ENCODE peak calls at places on chromosomes 5 and 9, in seven cellular contexts. One of them, this sample, is unnamed.

GRCh38 chr5:166428264-166428663 is 1863.2 kb upstream of the WWC1 start:
- DNase-seq in epithelial cell of esophagus: no peak
- DNase-seq in GM12865: no peak
- DNase-seq in tibial nerve: no peak
- DNase-seq in upper lobe of right lung: no peak
- DNase-seq in ovary: no peak
- DNase-seq in cardiac muscle cell: no peak
- DNase-seq in this sample: no peak

GRCh38 chr5:141487131-141487530 is 1.8 kb upstream of the PCDHGC5 start:
- DNase-seq in upper lobe of right lung: no peak
- DNase-seq in ovary: no peak
- DNase-seq in tibial nerve: no peak
- DNase-seq in epithelial cell of esophagus: no peak
- DNase-seq in cardiac muscle cell: no peak
- DNase-seq in GM12865: no peak
- DNase-seq in this sample: no peak

GRCh38 chr9:36191290-36191645 is 547 bp downstream of the CLTA start:
- DNase-seq in GM12865: peak; percentile 60
- DNase-seq in cardiac muscle cell: peak; percentile 41
- DNase-seq in tibial nerve: no peak
- DNase-seq in upper lobe of right lung: peak; percentile 74
- DNase-seq in ovary: no peak
- DNase-seq in epithelial cell of esophagus: peak; percentile 44
- DNase-seq in this sample: no peak

GRCh38 chr9:131545003-131545785 is at the start of gene PRRT1B:
- DNase-seq in GM12865: no peak
- DNase-seq in cardiac muscle cell: no peak
- DNase-seq in upper lobe of right lung: peak; percentile 94
- DNase-seq in tibial nerve: no peak
- DNase-seq in ovary: no peak
- DNase-seq in epithelial cell of esophagus: no peak
- DNase-seq in this sample: no peak

GRCh38 chr9:82540175-82540574 is 522.8 kb downstream of the RASEF start:
- DNase-seq in ovary: no peak
- DNase-seq in tibial nerve: no peak
- DNase-seq in upper lobe of right lung: peak; percentile 73
- DNase-seq in epithelial cell of esophagus: peak; percentile 96
- DNase-seq in cardiac muscle cell: no peak
- DNase-seq in GM12865: no peak
- DNase-seq in this sample: no peak

GRCh38 chr9:15298362-15298761 is 8.7 kb downstream of the TTC39B start:
- DNase-seq in tibial nerve: no peak
- DNase-seq in epithelial cell of esophagus: no peak
- DNase-seq in cardiac muscle cell: no peak
- DNase-seq in ovary: no peak
- DNase-seq in upper lobe of right lung: no peak
- DNase-seq in GM12865: no peak
- DNase-seq in this sample: no peak

GRCh38 chr5:40798856-40799210 is 659 bp upstream of the PRKAA1 start:
- DNase-seq in upper lobe of right lung: no peak
- DNase-seq in epithelial cell of esophagus: no peak
- DNase-seq in tibial nerve: no peak
- DNase-seq in ovary: no peak
- DNase-seq in cardiac muscle cell: no peak
- DNase-seq in GM12865: no peak
- DNase-seq in this sample: no peak

GRCh38 chr9:127762111-127762676 is 16.3 kb downstream of the SH2D3C start:
- DNase-seq in tibial nerve: no peak
- DNase-seq in upper lobe of right lung: peak; percentile 73
- DNase-seq in epithelial cell of esophagus: no peak
- DNase-seq in ovary: no peak
- DNase-seq in GM12865: no peak
- DNase-seq in cardiac muscle cell: no peak
- DNase-seq in this sample: no peak

GRCh38 chr9:95189230-95190098 is 128.0 kb downstream of the FANCC start:
- DNase-seq in cardiac muscle cell: peak; percentile 86
- DNase-seq in GM12865: no peak
- DNase-seq in epithelial cell of esophagus: no peak
- DNase-seq in tibial nerve: no peak
- DNase-seq in upper lobe of right lung: no peak
- DNase-seq in ovary: peak; percentile 55
- DNase-seq in this sample: no peak

GRCh38 chr5:39547548-39548154 is 122.9 kb upstream of the DAB2 start:
- DNase-seq in tibial nerve: no peak
- DNase-seq in upper lobe of right lung: no peak
- DNase-seq in ovary: no peak
- DNase-seq in GM12865: peak; percentile 21
- DNase-seq in cardiac muscle cell: peak; percentile 89
- DNase-seq in epithelial cell of esophagus: peak; percentile 59
- DNase-seq in this sample: no peak

GRCh38 chr5:83559141-83559785 is 87.7 kb downstream of the VCAN start:
- DNase-seq in upper lobe of right lung: no peak
- DNase-seq in ovary: no peak
- DNase-seq in GM12865: no peak
- DNase-seq in tibial nerve: no peak
- DNase-seq in cardiac muscle cell: no peak
- DNase-seq in epithelial cell of esophagus: no peak
- DNase-seq in this sample: no peak

GRCh38 chr9:129626079-129626943 is at the start of gene NTMT1:
- DNase-seq in GM12865: peak; percentile 91
- DNase-seq in cardiac muscle cell: peak; percentile 87
- DNase-seq in upper lobe of right lung: peak; percentile 94
- DNase-seq in epithelial cell of esophagus: peak; percentile 83
- DNase-seq in ovary: peak; percentile 94
- DNase-seq in tibial nerve: peak; percentile 87
- DNase-seq in this sample: peak; percentile 91

GRCh38 chr9:132806723-132807421 is 71.2 kb downstream of the AK8 start:
- DNase-seq in cardiac muscle cell: no peak
- DNase-seq in upper lobe of right lung: no peak
- DNase-seq in GM12865: no peak
- DNase-seq in tibial nerve: no peak
- DNase-seq in epithelial cell of esophagus: peak; percentile 41
- DNase-seq in ovary: no peak
- DNase-seq in this sample: no peak

GRCh38 chr5:153350192-153350883 is 140.1 kb upstream of the GRIA1 start:
- DNase-seq in ovary: no peak
- DNase-seq in epithelial cell of esophagus: peak; percentile 9
- DNase-seq in cardiac muscle cell: no peak
- DNase-seq in tibial nerve: no peak
- DNase-seq in GM12865: no peak
- DNase-seq in upper lobe of right lung: no peak
- DNase-seq in this sample: no peak

GRCh38 chr5:148090780-148091221 is 27.0 kb downstream of the SPINK5 start:
- DNase-seq in cardiac muscle cell: peak; percentile 2
- DNase-seq in epithelial cell of esophagus: peak; percentile 75
- DNase-seq in tibial nerve: no peak
- DNase-seq in ovary: no peak
- DNase-seq in GM12865: peak; percentile 49
- DNase-seq in upper lobe of right lung: no peak
- DNase-seq in this sample: no peak

GRCh38 chr5:178422400-178422775 is 167.8 kb downstream of the COL23A1 start:
- DNase-seq in upper lobe of right lung: no peak
- DNase-seq in GM12865: no peak
- DNase-seq in tibial nerve: no peak
- DNase-seq in ovary: no peak
- DNase-seq in cardiac muscle cell: no peak
- DNase-seq in epithelial cell of esophagus: no peak
- DNase-seq in this sample: no peak

GRCh38 chr5:54171645-54172384 is 138.6 kb downstream of the ARL15 start:
- DNase-seq in GM12865: no peak
- DNase-seq in cardiac muscle cell: peak; percentile 54
- DNase-seq in tibial nerve: no peak
- DNase-seq in upper lobe of right lung: no peak
- DNase-seq in ovary: no peak
- DNase-seq in epithelial cell of esophagus: peak; percentile 68
- DNase-seq in this sample: no peak

GRCh38 chr9:78029601-78030552 is 1.7 kb downstream of the GNAQ start:
- DNase-seq in GM12865: no peak
- DNase-seq in tibial nerve: no peak
- DNase-seq in upper lobe of right lung: no peak
- DNase-seq in ovary: no peak
- DNase-seq in cardiac muscle cell: peak; percentile 50
- DNase-seq in epithelial cell of esophagus: peak; percentile 30
- DNase-seq in this sample: no peak

GRCh38 chr5:96432245-96433065 is 593 bp downstream of the PCSK1 start:
- DNase-seq in GM12865: peak; percentile 16
- DNase-seq in upper lobe of right lung: no peak
- DNase-seq in tibial nerve: no peak
- DNase-seq in ovary: peak; percentile 37
- DNase-seq in cardiac muscle cell: peak; percentile 20
- DNase-seq in epithelial cell of esophagus: no peak
- DNase-seq in this sample: no peak

GRCh38 chr5:131533844-131534243 is 101.2 kb downstream of the RAPGEF6 start:
- DNase-seq in ovary: no peak
- DNase-seq in epithelial cell of esophagus: no peak
- DNase-seq in GM12865: no peak
- DNase-seq in cardiac muscle cell: no peak
- DNase-seq in upper lobe of right lung: no peak
- DNase-seq in tibial nerve: no peak
- DNase-seq in this sample: no peak
- TF ChIP-seq CTCF in ovary: no peak
- TF ChIP-seq CTCF in epithelial cell of esophagus: peak; percentile 9
- TF ChIP-seq CTCF in GM12865: no peak
- TF ChIP-seq CTCF in cardiac muscle cell: peak; percentile 9
- TF ChIP-seq CTCF in upper lobe of right lung: peak; percentile 22
- TF ChIP-seq CTCF in tibial nerve: no peak
- TF ChIP-seq CTCF in this sample: no peak

DNA sequence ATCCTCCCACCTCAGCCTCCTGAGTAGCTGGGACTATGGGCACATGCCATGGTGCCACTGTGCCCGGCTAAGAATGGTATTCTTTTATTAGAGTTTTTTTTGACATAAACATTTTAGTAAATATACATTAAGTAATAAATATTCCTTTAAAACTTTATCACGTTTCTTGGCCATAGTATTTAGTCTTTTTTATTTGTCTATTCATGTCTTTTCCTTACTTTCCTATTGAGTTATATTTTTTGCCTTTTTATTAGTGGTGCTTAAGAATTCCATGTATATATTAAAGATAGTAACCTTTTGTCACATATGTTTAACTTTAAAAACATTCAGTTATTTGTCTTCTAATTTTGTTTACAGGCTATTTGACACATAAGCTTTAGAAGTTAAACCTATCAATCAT is 73.4 kb downstream of the MARCHF3 start:
- DNase-seq in upper lobe of right lung: no peak
- DNase-seq in tibial nerve: no peak
- DNase-seq in ovary: no peak
- DNase-seq in cardiac muscle cell: no peak
- DNase-seq in GM12865: no peak
- DNase-seq in epithelial cell of esophagus: no peak
- DNase-seq in this sample: no peak
- H3K4me3 ChIP-seq in upper lobe of right lung: no peak overlapping the region
- H3K4me3 ChIP-seq in tibial nerve: no peak overlapping the region
- H3K4me3 ChIP-seq in ovary: no peak overlapping the region
- H3K4me3 ChIP-seq in cardiac muscle cell: no peak overlapping the region
- H3K4me3 ChIP-seq in GM12865: no peak overlapping the region
- H3K4me3 ChIP-seq in epithelial cell of esophagus: no peak overlapping the region
- H3K4me3 ChIP-seq in this sample: no peak overlapping the region

GRCh38 chr5:146890733-146891440 is 12.3 kb upstream of the PPP2R2B start:
- DNase-seq in epithelial cell of esophagus: peak; percentile 35
- DNase-seq in GM12865: no peak
- DNase-seq in cardiac muscle cell: peak; percentile 13
- DNase-seq in tibial nerve: no peak
- DNase-seq in ovary: no peak
- DNase-seq in upper lobe of right lung: no peak
- DNase-seq in this sample: no peak

GRCh38 chr5:146893991-146894390 is 15.4 kb upstream of the PPP2R2B start:
- DNase-seq in epithelial cell of esophagus: no peak
- DNase-seq in GM12865: no peak
- DNase-seq in ovary: no peak
- DNase-seq in upper lobe of right lung: no peak
- DNase-seq in tibial nerve: no peak
- DNase-seq in cardiac muscle cell: no peak
- DNase-seq in this sample: no peak

GRCh38 chr5:146891511-146891910 is 13.0 kb upstream of the PPP2R2B start:
- DNase-seq in cardiac muscle cell: no peak
- DNase-seq in epithelial cell of esophagus: no peak
- DNase-seq in ovary: no peak
- DNase-seq in upper lobe of right lung: no peak
- DNase-seq in tibial nerve: no peak
- DNase-seq in GM12865: no peak
- DNase-seq in this sample: no peak

GRCh38 chr5:146897061-146897460 is 18.5 kb upstream of the PPP2R2B start:
- DNase-seq in cardiac muscle cell: no peak
- DNase-seq in tibial nerve: no peak
- DNase-seq in upper lobe of right lung: no peak
- DNase-seq in GM12865: no peak
- DNase-seq in ovary: no peak
- DNase-seq in epithelial cell of esophagus: no peak
- DNase-seq in this sample: no peak

DNA sequence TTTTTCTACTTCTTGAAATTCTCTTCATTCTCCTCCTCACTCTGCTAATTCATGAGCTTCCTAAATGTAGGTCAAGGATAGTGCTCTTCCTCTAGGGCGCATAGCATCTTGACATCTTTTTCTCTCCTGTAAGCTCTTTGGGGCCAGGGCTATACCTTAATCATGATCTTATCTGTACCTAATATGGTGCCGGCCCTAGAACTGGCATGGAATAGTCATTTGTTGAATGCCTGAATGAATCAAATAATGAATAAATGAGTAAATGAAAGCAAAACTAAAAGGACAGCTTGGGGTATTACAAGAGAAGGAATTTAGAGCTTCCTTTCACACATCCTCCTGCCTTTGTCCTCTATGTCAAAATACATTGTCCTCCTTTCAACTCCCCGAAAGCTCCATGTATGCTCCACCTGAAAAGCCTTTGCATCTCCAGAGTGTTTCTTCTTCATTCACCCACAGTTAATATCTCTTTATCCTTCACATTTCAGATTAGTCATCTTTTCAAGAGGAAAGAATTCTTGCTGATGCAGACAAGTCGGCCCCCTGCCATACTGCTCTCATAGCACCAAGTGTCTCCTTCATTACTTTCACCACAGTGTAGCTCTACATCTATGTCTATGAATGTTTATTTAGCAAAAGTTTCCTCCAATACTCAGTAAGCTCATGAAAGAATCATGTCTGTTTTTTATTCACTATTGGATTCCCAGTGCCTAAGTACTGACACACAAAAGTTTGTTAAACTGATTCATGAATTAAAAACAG is 16.4 kb upstream of the PPP2R2B start:
- DNase-seq in cardiac muscle cell: no peak
- DNase-seq in ovary: no peak
- DNase-seq in GM12865: no peak
- DNase-seq in tibial nerve: no peak
- DNase-seq in epithelial cell of esophagus: no peak
- DNase-seq in upper lobe of right lung: no peak
- DNase-seq in this sample: no peak
- TF ChIP-seq CTCF in cardiac muscle cell: no peak
- TF ChIP-seq CTCF in ovary: no peak
- TF ChIP-seq CTCF in GM12865: no peak
- TF ChIP-seq CTCF in tibial nerve: no peak
- TF ChIP-seq CTCF in epithelial cell of esophagus: no peak
- TF ChIP-seq CTCF in upper lobe of right lung: no peak
- TF ChIP-seq CTCF in this sample: no peak

DNA sequence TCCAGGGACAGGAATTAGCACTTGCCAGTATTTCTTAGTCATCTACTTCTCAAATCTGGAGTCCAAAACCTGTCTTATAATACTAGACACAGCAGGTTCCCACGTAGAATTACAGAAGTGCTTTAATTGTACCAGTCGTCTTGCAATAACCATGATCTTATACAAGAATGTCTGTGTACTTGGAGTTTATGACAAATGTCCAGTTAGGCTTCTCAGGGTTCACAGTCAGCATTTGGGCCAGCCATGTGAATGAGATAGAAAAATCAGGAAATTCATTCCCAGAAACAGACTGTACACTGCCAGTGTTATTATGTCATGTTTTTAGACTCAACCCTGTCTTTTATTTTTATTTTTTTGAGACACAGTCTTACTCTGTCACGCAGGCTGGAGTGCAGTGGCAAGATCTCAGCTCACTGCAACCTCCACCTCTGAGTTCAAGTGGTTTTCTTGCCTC is 291.1 kb upstream of the MPDZ start:
- DNase-seq in tibial nerve: no peak
- DNase-seq in GM12865: no peak
- DNase-seq in epithelial cell of esophagus: no peak
- DNase-seq in ovary: no peak
- DNase-seq in upper lobe of right lung: no peak
- DNase-seq in cardiac muscle cell: no peak
- DNase-seq in this sample: no peak
- H3K4me3 ChIP-seq in tibial nerve: no peak overlapping the region
- H3K4me3 ChIP-seq in GM12865: no peak overlapping the region
- H3K4me3 ChIP-seq in epithelial cell of esophagus: no peak overlapping the region
- H3K4me3 ChIP-seq in ovary: no peak overlapping the region
- H3K4me3 ChIP-seq in upper lobe of right lung: no peak overlapping the region
- H3K4me3 ChIP-seq in cardiac muscle cell: no peak overlapping the region
- H3K4me3 ChIP-seq in this sample: no peak overlapping the region